ENCODE peak calls at places on chromosomes 4 and X, in five cellular contexts. D is GM12892, P is transverse colon, K is suprapubic skin, C is SK-N-SH. B is an unnamed sample.

GRCh38 chr4:15873117-15873516 is 65.4 kb downstream of the FGFBP1 start:
- DNase-seq in D (no peak), P (no peak), K (no peak), C (no peak), B (no peak)

GRCh38 chrX:26915064-26915463 is 548.1 kb downstream of the PPP4R3C start:
- DNase-seq in D (no peak), P (no peak), K (no peak), C (no peak), B (no peak)

GRCh38 chr4:24643774-24644520 is 59.6 kb upstream of the DHX15 start:
- DNase-seq in D (no peak), P (no peak), K (no peak), C (no peak), B (no peak)

GRCh38 chr4:26557164-26557563 is 26.7 kb upstream of the TBC1D19 start:
- DNase-seq in D (no peak), P (no peak), K (no peak), C (peak), B (no peak)

GRCh38 chr4:141058739-141059507 is 74.3 kb downstream of the RNF150 start:
- DNase-seq in D (no peak), P (no peak), K (no peak), C (no peak), B (no peak)

GRCh38 chr4:79574741-79575451 is 166.9 kb upstream of the GK2 start:
- DNase-seq in D (no peak), P (no peak), K (no peak), C (no peak), B (no peak)

GRCh38 chrX:1555370-1555769 is 18.4 kb upstream of the P2RY8 start:
- DNase-seq in D (no peak), P (no peak), K (no peak), C (no peak), B (peak)

GRCh38 chr4:77817304-77818076 is 1.7 kb downstream of the CNOT6L start:
- DNase-seq in D (no peak), P (peak), K (no peak), C (no peak), B (no peak)

GRCh38 chrX:130114141-130114561 is 3.9 kb upstream of the ELF4 start:
- DNase-seq in D (no peak), P (no peak), K (no peak), C (no peak), B (no peak)

GRCh38 chr4:6938237-6938636 is 28.6 kb downstream of the TBC1D14 start:
- DNase-seq in D (no peak), P (no peak), K (no peak), C (no peak), B (no peak)
- TF ChIP-seq POLR2AphosphoS5 in D (no peak), P (no peak), K (no peak), C (no peak), B (peak)

GRCh38 chr4:158121203-158121586 is 51.6 kb downstream of the GASK1B start:
- DNase-seq in D (no peak), P (no peak), K (no peak), C (no peak), B (no peak)
- TF ChIP-seq POLR2AphosphoS5 in D (no peak), P (peak), K (peak), C (peak), B (peak)

GRCh38 chrX:68995386-68995779 is 166.6 kb downstream of the EFNB1 start:
- DNase-seq in D (no peak), P (no peak), K (no peak), C (no peak), B (no peak)

GRCh38 chrX:68994883-68995255 is 166.0 kb downstream of the EFNB1 start:
- DNase-seq in D (no peak), P (no peak), K (no peak), C (no peak), B (no peak)

GRCh38 chrX:68997461-68997860 is 167.8 kb downstream of the PJA1 start:
- DNase-seq in D (no peak), P (no peak), K (no peak), C (no peak), B (no peak)

GRCh38 chrX:68994135-68994882 is 165.5 kb downstream of the EFNB1 start:
- DNase-seq in D (no peak), P (no peak), K (no peak), C (no peak), B (no peak)

DNA sequence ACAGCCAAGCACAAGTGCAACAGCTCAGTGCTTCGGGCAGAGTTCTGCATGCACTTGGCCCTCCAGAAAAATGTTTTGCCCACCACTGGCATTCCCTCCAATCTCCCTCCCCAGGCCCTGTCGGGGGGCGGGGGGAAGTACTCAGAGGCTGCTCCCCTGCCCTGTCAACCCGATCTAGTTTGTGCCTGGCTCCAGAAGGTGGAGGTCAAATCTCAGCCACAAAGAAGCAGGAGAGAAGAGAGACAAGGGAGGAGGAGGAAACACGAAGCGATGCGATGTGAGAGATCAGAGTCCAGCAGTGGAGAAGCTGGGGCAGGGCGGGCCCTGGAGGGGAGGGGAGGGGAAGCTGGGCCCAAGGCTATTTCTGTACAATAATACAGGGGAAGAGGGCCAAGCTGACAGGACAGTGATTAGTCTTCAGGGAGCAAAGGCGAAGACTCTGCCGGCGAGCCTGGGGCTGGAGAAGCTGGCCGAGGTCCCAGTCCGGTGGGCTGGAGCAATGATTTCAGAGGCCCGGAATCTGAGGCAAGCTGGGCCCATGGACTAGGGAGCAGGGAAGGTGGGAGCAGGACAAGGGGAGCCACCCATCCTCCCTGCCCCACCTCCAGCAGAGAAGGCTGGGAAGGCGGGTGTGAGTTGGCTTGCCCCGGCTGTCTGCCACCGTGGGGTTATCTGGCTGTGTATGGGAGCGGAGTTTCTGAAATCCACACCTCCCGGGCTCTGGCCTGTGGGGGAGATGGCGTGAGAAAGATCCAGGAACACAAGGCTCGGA is 167.1 kb downstream of the EFNB1 start:
- DNase-seq in D (no peak), P (peak), K (no peak), C (no peak), B (no peak)
- TF ChIP-seq POLR2AphosphoS5 in D (no peak), P (peak), K (no peak), C (no peak), B (no peak)

GRCh38 chrX:13084611-13085010 is 40.2 kb upstream of the FAM9C start:
- DNase-seq in D (no peak), P (no peak), K (no peak), C (no peak), B (no peak)

GRCh38 chrX:13080128-13080795 is 35.8 kb upstream of the FAM9C start:
- DNase-seq in D (no peak), P (no peak), K (no peak), C (no peak), B (no peak)

GRCh38 chrX:13085533-13085932 is 41.1 kb upstream of the FAM9C start:
- DNase-seq in D (no peak), P (no peak), K (no peak), C (no peak), B (no peak)

GRCh38 chrX:13081385-13082285 is 37.2 kb upstream of the FAM9C start:
- DNase-seq in D (no peak), P (no peak), K (no peak), C (no peak), B (no peak)

DNA sequence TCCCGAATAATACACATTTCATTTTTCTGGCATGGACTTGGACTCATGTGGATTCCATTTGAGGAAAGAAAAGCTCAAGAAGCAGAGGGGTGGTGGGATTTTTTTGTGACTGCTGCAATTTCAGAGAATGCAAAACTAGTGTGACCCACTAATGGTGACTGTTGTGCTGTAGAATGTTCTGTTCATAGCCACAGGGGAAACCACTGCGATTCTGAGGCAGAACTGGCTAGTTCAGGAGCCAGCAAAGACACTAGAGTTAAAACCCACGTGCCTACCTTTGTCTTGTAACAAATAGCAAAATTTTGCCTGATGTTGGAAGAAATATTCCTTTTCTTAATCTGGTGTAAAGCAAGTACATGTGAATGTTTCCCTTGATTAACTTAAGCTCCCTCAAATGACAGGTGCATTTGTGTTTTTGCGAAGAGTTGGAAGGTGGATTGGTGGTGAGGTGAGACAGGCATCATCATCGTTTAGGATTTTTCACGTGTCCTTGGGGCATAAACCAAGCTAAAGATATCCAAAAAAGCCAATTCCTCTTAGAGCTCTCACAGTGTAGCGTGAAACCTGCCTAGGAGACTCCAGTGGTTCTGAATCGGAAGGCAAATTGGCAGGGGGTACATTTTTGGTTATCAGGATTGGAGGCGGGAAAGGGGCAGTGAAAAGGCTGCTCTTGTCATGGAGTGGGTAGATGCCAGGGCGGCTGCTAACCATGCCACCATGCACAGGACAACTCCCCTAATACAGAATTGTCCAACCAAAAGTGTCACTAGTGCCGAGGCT is 38.1 kb upstream of the FAM9C start:
- DNase-seq in D (no peak), P (no peak), K (no peak), C (no peak), B (no peak)
- TF ChIP-seq POLR2AphosphoS5 in D (peak), P (no peak), K (no peak), C (no peak), B (no peak)

B was measured in stomach.